ENCODE peak calls at places on chromosomes 7 and 10, in nine cellular contexts. M is body of pancreas, I is adrenal gland, K is heart left ventricle, S is tibial nerve, H is HCT116, Y is IMR-90, P is transverse colon, X is breast epithelium. Q is an unnamed sample. For H3K27me3, the result is how much of the 10 kb centered on the place peaks cover.

GRCh38 chr7:112282476-112283188 is 76.1 kb downstream of the ZNF277 start:
- DNase-seq in H (no peak), X (no peak), M (no peak), Y (no peak), K (no peak), S (no peak), P (no peak), I (no peak), Q (no peak)

GRCh38 chr10:124696446-124697392 is 47.5 kb downstream of the FAM53B start:
- DNase-seq in Y (no peak), S (no peak), X (no peak), H (no peak), M (no peak), K (no peak), P (no peak), I (no peak), Q (no peak)

GRCh38 chr7:151699920-151700319 is 177.0 kb downstream of the PRKAG2 start:
- DNase-seq in S (no peak), Y (peak), M (no peak), I (no peak), P (no peak), X (no peak), K (no peak), H (no peak), Q (no peak)

GRCh38 chr10:102632394-102633062 is 11.8 kb upstream of the TRIM8 start:
- DNase-seq in P (no peak), X (no peak), K (no peak), H (no peak), S (no peak), M (no peak), I (peak), Y (peak), Q (peak)

GRCh38 chr7:92778972-92779371 is 57.4 kb downstream of the CDK6 start:
- DNase-seq in S (peak), H (no peak), I (peak), P (peak), K (no peak), X (no peak), M (no peak), Y (peak), Q (peak)

GRCh38 chr7:158125721-158126120 is 461.9 kb downstream of the PTPRN2 start:
- DNase-seq in H (no peak), X (no peak), I (no peak), K (no peak), P (no peak), S (no peak), Y (no peak), M (no peak), Q (no peak)

GRCh38 chr7:77335581-77335980 is 80.6 kb downstream of the GSAP start:
- DNase-seq in X (no peak), M (no peak), S (no peak), I (no peak), P (no peak), Y (no peak), K (no peak), H (no peak), Q (no peak)

GRCh38 chr7:134458341-134458805 is 527 bp downstream of the AKR1B1 start:
- DNase-seq in H (no peak), P (peak), X (no peak), M (peak), S (no peak), I (no peak), Y (peak), K (peak), Q (no peak)

GRCh38 chr7:39410582-39410981 is 155.6 kb upstream of the YAE1 start:
- DNase-seq in S (no peak), M (no peak), K (no peak), Y (no peak), P (no peak), X (no peak), H (no peak), I (no peak), Q (no peak)

GRCh38 chr10:30559118-30559684 is 70.4 kb downstream of the LYZL2 start:
- DNase-seq in Y (no peak), K (no peak), S (no peak), P (peak), H (no peak), X (no peak), I (no peak), M (no peak), Q (no peak)

GRCh38 chr7:128705891-128706333 is 33.2 kb upstream of the CALU start:
- DNase-seq in X (no peak), H (no peak), K (no peak), I (no peak), P (no peak), M (no peak), S (no peak), Y (peak), Q (no peak)

GRCh38 chr7:3140834-3141233 is 97.2 kb upstream of the CARD11 start:
- DNase-seq in K (no peak), Y (no peak), H (no peak), I (no peak), P (no peak), X (no peak), S (no peak), M (no peak), Q (no peak)

GRCh38 chr7:24152356-24152755 is 131.6 kb upstream of the NPY start:
- DNase-seq in I (no peak), Y (no peak), M (no peak), K (no peak), P (peak), X (no peak), S (no peak), H (no peak), Q (no peak)

GRCh38 chr10:110634527-110635209 is 9.5 kb upstream of the RBM20 start:
- DNase-seq in X (peak), S (no peak), I (no peak), P (peak), K (peak), M (peak), Y (no peak), H (no peak), Q (peak)

GRCh38 chr10:117694251-117694650 is 151.7 kb downstream of the EMX2 start:
- DNase-seq in X (no peak), I (no peak), P (no peak), M (no peak), H (no peak), Y (no peak), S (no peak), K (no peak), Q (no peak)

GRCh38 chr10:29136401-29136800 is 152.5 kb upstream of the LYZL1 start:
- DNase-seq in P (no peak), H (no peak), I (no peak), Y (peak), K (no peak), X (no peak), S (no peak), M (no peak), Q (no peak)

GRCh38 chr7:155020996-155021395 is 18.1 kb upstream of the PAXIP1 start:
- DNase-seq in S (no peak), M (no peak), K (no peak), Y (no peak), H (no peak), I (no peak), P (no peak), X (no peak), Q (no peak)

GRCh38 chr7:15625456-15625855 is 61.0 kb downstream of the MEOX2 start:
- DNase-seq in M (no peak), S (no peak), H (no peak), X (no peak), I (no peak), K (no peak), Y (no peak), P (no peak), Q (no peak)

GRCh38 chr10:106515206-106515790 is 649.2 kb downstream of the SORCS1 start:
- DNase-seq in M (no peak), H (no peak), I (no peak), S (no peak), K (no peak), Y (no peak), P (no peak), X (no peak), Q (no peak)

GRCh38 chr7:131625817-131626372 is 69.5 kb upstream of the PODXL start:
- DNase-seq in I (peak), K (peak), X (no peak), S (no peak), M (no peak), H (peak), P (no peak), Y (peak), Q (no peak)

GRCh38 chr7:30934225-30934624 is 22.6 kb downstream of the AQP1 start:
- DNase-seq in S (no peak), P (no peak), X (no peak), M (no peak), H (no peak), I (no peak), Y (no peak), K (no peak), Q (no peak)

GRCh38 chr10:92655426-92655825 is 34.3 kb upstream of the HHEX start:
- DNase-seq in P (no peak), M (no peak), S (no peak), I (no peak), K (no peak), X (no peak), Y (peak), H (no peak), Q (no peak)

GRCh38 chr10:112624546-112625048 is 177.6 kb downstream of the VTI1A start:
- DNase-seq in X (no peak), H (no peak), M (no peak), P (no peak), S (no peak), Y (no peak), K (no peak), I (peak), Q (no peak)

GRCh38 chr7:47492720-47493119 is 89.2 kb downstream of the TNS3 start:
- DNase-seq in H (no peak), Y (no peak), K (no peak), I (no peak), P (no peak), M (no peak), S (no peak), X (no peak), Q (no peak)

GRCh38 chr7:16078076-16078952 is 343.0 kb downstream of the CRPPA start:
- DNase-seq in M (peak), H (peak), I (peak), Y (peak), X (no peak), K (peak), S (no peak), P (no peak), Q (no peak)

GRCh38 chr7:107387077-107387476 is 82.8 kb upstream of the GPR22 start:
- DNase-seq in I (peak), P (no peak), K (peak), S (no peak), M (no peak), X (no peak), Y (peak), H (no peak), Q (no peak)

GRCh38 chr7:16592395-16592794 is 53.2 kb downstream of the ANKMY2 start:
- DNase-seq in M (no peak), H (no peak), S (no peak), Y (peak), I (no peak), P (no peak), X (no peak), K (no peak), Q (no peak)

GRCh38 chr10:78292987-78293865 is 259.6 kb downstream of the RPS24 start:
- DNase-seq in I (no peak), K (no peak), H (no peak), M (no peak), X (no peak), S (no peak), P (no peak), Y (peak), Q (no peak)

GRCh38 chr7:20647908-20648776 is 32.7 kb downstream of the ABCB5 start:
- DNase-seq in H (peak), X (no peak), S (no peak), P (no peak), M (no peak), I (no peak), Y (no peak), K (no peak), Q (no peak)

GRCh38 chr7:136256491-136256890 is 279.3 kb upstream of the MTPN start:
- DNase-seq in K (no peak), H (no peak), I (no peak), S (no peak), Y (no peak), X (no peak), P (no peak), M (no peak), Q (no peak)
- TF ChIP-seq CTCF in K (no peak), H (no peak), I (no peak), S (no peak), Y (no peak), X (no peak), P (no peak), M (no peak), Q (no peak)

DNA sequence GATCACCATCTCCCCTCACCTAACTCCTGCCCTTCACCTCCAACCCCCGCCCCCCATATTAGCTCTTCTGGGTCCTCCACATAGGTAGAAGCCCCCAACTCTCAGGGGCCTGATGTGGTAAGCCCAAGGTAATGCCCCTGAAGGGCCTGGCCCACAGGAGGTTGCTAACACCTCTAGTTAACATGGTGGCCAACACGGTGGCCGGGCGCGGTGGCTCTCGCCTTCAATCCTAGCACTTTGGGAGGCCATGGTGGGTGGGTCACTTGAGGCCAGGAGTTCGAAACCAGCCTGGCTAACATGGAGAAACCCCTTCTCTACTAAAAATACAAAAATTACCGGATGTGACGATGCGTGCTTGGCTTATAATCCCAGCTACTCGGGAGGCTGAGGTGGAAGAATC is 954 bp upstream of the MLXIPL start:
- DNase-seq in H (no peak), P (no peak), S (no peak), M (no peak), I (no peak), K (no peak), Y (no peak), X (no peak), Q (no peak)
- H3K27me3 ChIP-seq in H (under half), P (half or more), S (under half), M (under half), I (under half), K (under half), Y (half or more), X (under half), Q (under half)

DNA sequence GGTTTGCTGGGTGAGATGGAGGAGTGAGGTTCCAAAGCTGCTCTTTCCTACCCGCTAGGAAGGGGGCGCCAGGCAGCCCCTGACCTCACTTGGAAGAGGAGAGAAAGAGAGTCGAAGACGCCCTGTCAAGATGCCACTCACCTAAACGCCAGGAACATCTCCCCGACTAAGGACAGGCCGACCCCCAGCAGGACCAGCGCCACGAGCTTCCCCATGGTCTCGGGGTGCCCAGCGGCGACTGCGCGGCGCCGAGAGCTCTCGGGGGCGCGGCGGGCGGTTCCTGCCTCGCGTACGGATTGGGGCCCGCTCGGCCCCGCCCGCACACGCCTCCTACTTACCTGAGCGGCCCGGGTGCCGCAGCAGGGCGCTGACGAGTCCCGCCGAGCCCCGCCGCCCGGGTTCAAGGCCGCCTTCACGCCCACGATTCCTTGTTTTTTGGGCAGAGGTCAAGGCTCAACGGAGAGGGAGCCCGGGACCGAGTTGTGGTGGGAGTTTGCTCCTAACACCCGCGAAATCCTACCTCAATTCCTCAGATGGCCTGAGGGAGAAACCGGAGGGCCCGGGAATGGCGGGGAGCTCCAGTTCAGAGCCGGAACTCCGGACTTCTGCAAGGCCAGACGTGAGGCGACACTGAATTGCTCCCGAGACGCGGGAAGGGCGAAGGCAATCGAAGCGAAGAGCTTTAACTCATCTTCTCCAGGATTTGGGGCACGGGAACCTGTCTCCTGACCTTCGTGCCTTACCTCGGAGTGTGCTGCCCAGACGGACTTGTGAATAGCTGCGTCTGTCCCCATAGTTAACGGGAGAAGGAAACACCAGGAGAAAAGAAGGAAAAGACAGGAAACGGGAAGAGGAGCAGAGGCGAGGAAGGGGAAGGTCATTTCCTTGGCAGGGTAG is at the start of gene PON3:
- DNase-seq in S (no peak), M (peak), I (no peak), X (peak), K (peak), Y (no peak), P (peak), H (peak), Q (peak)
- TF ChIP-seq POLR2A in S (no peak), M (peak), I (no peak), X (no peak), K (no peak), Y (no peak), P (peak), H (no peak), Q (no peak)

GRCh38 chr10:63489838-63490237 is 24.1 kb upstream of the JMJD1C start:
- DNase-seq in K (no peak), H (no peak), Y (no peak), I (no peak), M (no peak), X (no peak), P (no peak), S (no peak), Q (no peak)
- TF ChIP-seq CTCF in K (no peak), H (no peak), Y (no peak), I (no peak), M (no peak), X (no peak), P (no peak), S (no peak), Q (no peak)

GRCh38 chr10:133056001-133056400 is 31.7 kb upstream of the ADGRA1 start:
- DNase-seq in K (no peak), P (no peak), M (no peak), H (no peak), X (no peak), Y (no peak), I (no peak), S (no peak), Q (no peak)
- H3K27me3 ChIP-seq in K (under half), P (under half), M (under half), H (under half), X (half or more), Y (under half), I (under half), S (under half), Q (under half)

GRCh38 chr10:3806603-3807002 is 21.6 kb upstream of the KLF6 start:
- DNase-seq in M (no peak), P (peak), Y (peak), H (no peak), I (no peak), K (no peak), X (no peak), S (no peak), Q (no peak)

GRCh38 chr10:3803884-3804741 is 19.1 kb upstream of the KLF6 start:
- DNase-seq in K (no peak), X (no peak), P (no peak), S (no peak), Y (peak), H (no peak), M (no peak), I (no peak), Q (no peak)

GRCh38 chr10:3807221-3807927 is 22.4 kb upstream of the KLF6 start:
- DNase-seq in H (no peak), X (no peak), P (no peak), I (no peak), K (no peak), M (no peak), Y (no peak), S (no peak), Q (no peak)

GRCh38 chr10:3805227-3805790 is 20.3 kb upstream of the KLF6 start:
- DNase-seq in P (no peak), M (no peak), I (peak), S (no peak), Y (peak), H (peak), X (no peak), K (no peak), Q (no peak)

DNA sequence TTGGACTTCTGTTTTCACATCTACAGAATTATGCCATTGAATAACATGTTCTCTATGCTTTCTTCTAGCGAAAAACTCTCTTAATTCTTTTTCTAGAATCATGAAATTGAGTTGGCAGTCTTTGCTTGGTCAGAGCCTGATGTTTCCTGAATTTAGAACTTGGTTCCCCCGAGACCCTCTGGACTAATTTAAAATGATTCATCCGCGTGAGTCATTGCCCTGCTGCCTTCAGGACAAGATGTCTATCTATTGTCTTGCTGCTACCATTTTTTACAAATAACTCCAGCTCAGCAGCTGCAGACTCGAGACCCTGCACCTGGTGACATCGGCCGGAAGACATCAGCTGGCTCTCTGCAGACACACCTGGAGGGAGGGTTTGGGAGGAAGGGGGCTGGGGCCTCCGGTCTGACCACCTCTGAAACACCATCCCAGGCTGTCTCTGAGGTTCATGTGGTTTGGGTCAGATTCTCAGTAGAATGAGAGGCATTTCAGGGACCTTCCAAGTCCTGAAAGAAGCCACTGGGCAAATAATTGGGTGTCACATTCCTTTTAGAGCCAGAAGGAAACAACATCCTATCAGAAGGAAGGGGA is 20.9 kb upstream of the KLF6 start:
- DNase-seq in M (no peak), P (peak), X (no peak), S (no peak), H (peak), K (peak), Y (peak), I (no peak), Q (no peak)
- TF ChIP-seq POLR2A in M (no peak), P (no peak), X (no peak), S (no peak), H (no peak), K (no peak), Y (no peak), I (no peak), Q (no peak)

GRCh38 chr10:86823565-86823964 is 67.1 kb downstream of the BMPR1A start:
- DNase-seq in Y (no peak), H (no peak), K (no peak), P (no peak), X (no peak), M (no peak), I (no peak), S (no peak), Q (no peak)

GRCh38 chr10:86817246-86817645 is 60.8 kb downstream of the BMPR1A start:
- DNase-seq in P (no peak), I (no peak), S (no peak), M (no peak), K (no peak), H (no peak), Y (no peak), X (no peak), Q (no peak)

GRCh38 chr10:86821600-86821999 is 65.2 kb downstream of the BMPR1A start:
- DNase-seq in P (no peak), H (no peak), M (no peak), I (no peak), X (no peak), Y (peak), K (no peak), S (no peak), Q (no peak)

GRCh38 chr10:86819567-86819966 is 63.1 kb downstream of the BMPR1A start:
- DNase-seq in X (no peak), K (no peak), S (no peak), Y (peak), I (no peak), H (no peak), M (no peak), P (no peak), Q (no peak)

DNA sequence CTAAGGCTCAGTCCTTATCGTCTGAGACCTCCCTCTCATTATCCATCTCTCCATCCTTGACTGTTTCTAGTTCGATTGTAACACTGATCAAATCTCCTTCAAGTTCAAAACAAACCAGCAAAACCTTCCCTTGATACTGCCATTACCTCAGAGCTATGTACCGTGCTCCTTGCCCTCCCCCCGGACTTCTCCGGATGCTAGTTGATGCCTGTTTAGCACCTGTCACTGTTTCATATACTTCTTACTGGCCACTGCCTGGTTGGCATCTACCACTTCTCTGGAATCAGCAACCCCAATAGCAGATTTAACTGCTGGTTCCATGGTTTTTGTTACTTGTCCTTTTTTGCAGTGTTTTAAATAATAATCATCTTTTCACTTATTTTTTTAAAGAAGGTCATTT is 64.1 kb downstream of the BMPR1A start:
- DNase-seq in P (no peak), S (no peak), M (no peak), X (no peak), K (no peak), Y (no peak), I (no peak), H (no peak), Q (no peak)
- TF ChIP-seq CTCF in P (no peak), S (no peak), M (no peak), X (no peak), K (no peak), Y (no peak), I (no peak), H (no peak), Q (no peak)

GRCh38 chr10:99524736-99525380 is 7.9 kb upstream of the NKX2-3 start:
- DNase-seq in Y (no peak), S (no peak), I (no peak), X (no peak), M (no peak), H (no peak), P (no peak), K (no peak), Q (no peak)
- H3K27me3 ChIP-seq in Y (half or more), S (under half), I (half or more), X (half or more), M (under half), H (under half), P (half or more), K (half or more), Q (half or more)